ENCODE peak calls at places on chromosome 2, in four cellular contexts. Z is GM19239, U is sigmoid colon, W is Calu3. X is an unnamed sample.

GRCh38 chr2:215982465-215982875 is 30.9 kb downstream of the MREG start:
- DNase-seq in Z (no peak), U (no peak), W (peak), X (no peak)

GRCh38 chr2:80154231-80154915 is 150.2 kb downstream of the LRRTM1 start:
- DNase-seq in Z (no peak), U (no peak), W (no peak), X (no peak)

GRCh38 chr2:203909192-203909945 is 27.2 kb upstream of the ICOS start:
- DNase-seq in Z (no peak), U (no peak), W (peak), X (no peak)

GRCh38 chr2:187547353-187547979 is 6.8 kb downstream of the TFPI start:
- DNase-seq in Z (no peak), U (peak), W (peak), X (no peak)

GRCh38 chr2:75146221-75146902 is 53.0 kb downstream of the TACR1 start:
- DNase-seq in Z (no peak), U (no peak), W (no peak), X (no peak)

GRCh38 chr2:11111811-11112425 is 43.3 kb upstream of the SLC66A3 start:
- DNase-seq in Z (no peak), U (no peak), W (no peak), X (no peak)

GRCh38 chr2:229098810-229099209 is 172.3 kb downstream of the PID1 start:
- DNase-seq in Z (no peak), U (no peak), W (no peak), X (no peak)

GRCh38 chr2:181203916-181204315 is 223.5 kb downstream of the UBE2E3 start:
- DNase-seq in Z (no peak), U (no peak), W (no peak), X (no peak)

GRCh38 chr2:136582631-136583205 is 182.6 kb upstream of the THSD7B start:
- DNase-seq in Z (peak), U (no peak), W (peak), X (no peak)

GRCh38 chr2:218854860-218855259 is 4.7 kb upstream of the WNT6 start:
- DNase-seq in Z (no peak), U (no peak), W (no peak), X (peak)